ENCODE peak calls at places on chromosomes 3 and 15, in seven cellular contexts. V, J, R, C, N, E and Q are unnamed samples.

GRCh38 chr3:158107508-158108095 is 1.4 kb upstream of the SHOX2 start:
- DNase-seq in V (peak; percentile 19), J (no peak), R (no peak), C (no peak), N (no peak), E (no peak), Q (no peak)

GRCh38 chr3:45345849-45346535 is 42.4 kb upstream of the LARS2 start:
- DNase-seq in V (no peak), J (no peak), R (no peak), C (no peak), N (no peak), E (no peak), Q (no peak)

GRCh38 chr3:83894223-83894622 is 1064.6 kb upstream of the CADM2 start:
- DNase-seq in V (no peak), J (no peak), R (no peak), C (no peak), N (no peak), E (no peak), Q (no peak)

GRCh38 chr3:74663178-74663577 is 48.7 kb upstream of the CNTN3 start:
- DNase-seq in V (no peak), J (no peak), R (no peak), C (no peak), N (no peak), E (no peak), Q (no peak)

GRCh38 chr3:100536093-100536492 is 43.7 kb downstream of the TMEM45A start:
- DNase-seq in V (no peak), J (no peak), R (no peak), C (no peak), N (no peak), E (no peak), Q (no peak)

GRCh38 chr15:57288926-57289650 is 87.2 kb upstream of the CGNL1 start:
- DNase-seq in V (no peak), J (no peak), R (no peak), C (no peak), N (no peak), E (no peak), Q (no peak)

GRCh38 chr3:141402476-141403171 is 34.3 kb downstream of the ZBTB38 start:
- DNase-seq in V (peak; percentile 67), J (peak; percentile 65), R (no peak), C (peak; percentile 87), N (peak; percentile 35), E (peak; percentile 73), Q (peak; percentile 70)

GRCh38 chr15:48653913-48654630 is 8.6 kb upstream of the FBN1 start:
- DNase-seq in V (no peak), J (no peak), R (no peak), C (no peak), N (no peak), E (no peak), Q (no peak)

GRCh38 chr15:96409231-96410138 is 79.0 kb downstream of the NR2F2 start:
- DNase-seq in V (no peak), J (peak; percentile 46), R (no peak), C (peak; percentile 66), N (no peak), E (no peak), Q (no peak)

GRCh38 chr15:25727867-25728600 is 135.1 kb downstream of the ATP10A start:
- DNase-seq in V (no peak), J (no peak), R (no peak), C (no peak), N (no peak), E (no peak), Q (no peak)

GRCh38 chr3:116445291-116445841 is at the start of gene LSAMP:
- DNase-seq in V (peak; percentile 60), J (peak; percentile 81), R (no peak), C (peak; percentile 82), N (peak; percentile 87), E (peak; percentile 22), Q (no peak)

GRCh38 chr3:106810461-106810733 is 566.8 kb upstream of the CCDC54 start:
- DNase-seq in V (peak; percentile 3), J (no peak), R (no peak), C (no peak), N (no peak), E (no peak), Q (no peak)

GRCh38 chr3:129599607-129600006 is 6.9 kb downstream of the PLXND1 start:
- DNase-seq in V (peak; percentile 93), J (peak; percentile 88), R (no peak), C (peak; percentile 93), N (no peak), E (peak; percentile 75), Q (no peak)

GRCh38 chr15:66858423-66859207 is 156.6 kb downstream of the SMAD6 start:
- DNase-seq in V (no peak), J (peak; percentile 12), R (no peak), C (peak; percentile 46), N (no peak), E (no peak), Q (peak; percentile 6)

GRCh38 chr15:48360841-48361240 is 29.6 kb downstream of the DUT start:
- DNase-seq in V (peak; percentile 53), J (no peak), R (no peak), C (no peak), N (no peak), E (no peak), Q (no peak)

GRCh38 chr3:52190294-52190841 is 7.6 kb upstream of the ALAS1 start:
- DNase-seq in V (peak; percentile 20), J (no peak), R (no peak), C (no peak), N (peak; percentile 59), E (peak; percentile 66), Q (peak; percentile 40)

GRCh38 chr15:70475921-70476320 is 287.4 kb downstream of the UACA start:
- DNase-seq in V (no peak), J (no peak), R (no peak), C (no peak), N (no peak), E (no peak), Q (no peak)

GRCh38 chr3:87867001-87867400 is 191.8 kb downstream of the CGGBP1 start:
- DNase-seq in V (peak; percentile 1), J (no peak), R (no peak), C (no peak), N (no peak), E (no peak), Q (no peak)

GRCh38 chr3:9476935-9477334 is 76.7 kb downstream of the LHFPL4 start:
- DNase-seq in V (no peak), J (no peak), R (no peak), C (no peak), N (no peak), E (no peak), Q (no peak)

GRCh38 chr3:129195731-129196256 is 12.1 kb upstream of the CNBP start:
- DNase-seq in V (peak; percentile 93), J (no peak), R (no peak), C (no peak), N (peak; percentile 50), E (peak; percentile 88), Q (no peak)

GRCh38 chr3:174068035-174068434 is 670.5 kb downstream of the NLGN1 start:
- DNase-seq in V (no peak), J (no peak), R (no peak), C (no peak), N (no peak), E (no peak), Q (no peak)

GRCh38 chr15:58755350-58755749 is 5.8 kb upstream of the ADAM10 start:
- DNase-seq in V (no peak), J (no peak), R (no peak), C (no peak), N (no peak), E (no peak), Q (no peak)
- H3K27ac ChIP-seq in V (no peak overlapping the region), J (no peak overlapping the region), R (no peak overlapping the region), C (no peak overlapping the region), N (peak overlapping the region; percentile 72), E (no peak overlapping the region), Q (no peak overlapping the region)

DNA sequence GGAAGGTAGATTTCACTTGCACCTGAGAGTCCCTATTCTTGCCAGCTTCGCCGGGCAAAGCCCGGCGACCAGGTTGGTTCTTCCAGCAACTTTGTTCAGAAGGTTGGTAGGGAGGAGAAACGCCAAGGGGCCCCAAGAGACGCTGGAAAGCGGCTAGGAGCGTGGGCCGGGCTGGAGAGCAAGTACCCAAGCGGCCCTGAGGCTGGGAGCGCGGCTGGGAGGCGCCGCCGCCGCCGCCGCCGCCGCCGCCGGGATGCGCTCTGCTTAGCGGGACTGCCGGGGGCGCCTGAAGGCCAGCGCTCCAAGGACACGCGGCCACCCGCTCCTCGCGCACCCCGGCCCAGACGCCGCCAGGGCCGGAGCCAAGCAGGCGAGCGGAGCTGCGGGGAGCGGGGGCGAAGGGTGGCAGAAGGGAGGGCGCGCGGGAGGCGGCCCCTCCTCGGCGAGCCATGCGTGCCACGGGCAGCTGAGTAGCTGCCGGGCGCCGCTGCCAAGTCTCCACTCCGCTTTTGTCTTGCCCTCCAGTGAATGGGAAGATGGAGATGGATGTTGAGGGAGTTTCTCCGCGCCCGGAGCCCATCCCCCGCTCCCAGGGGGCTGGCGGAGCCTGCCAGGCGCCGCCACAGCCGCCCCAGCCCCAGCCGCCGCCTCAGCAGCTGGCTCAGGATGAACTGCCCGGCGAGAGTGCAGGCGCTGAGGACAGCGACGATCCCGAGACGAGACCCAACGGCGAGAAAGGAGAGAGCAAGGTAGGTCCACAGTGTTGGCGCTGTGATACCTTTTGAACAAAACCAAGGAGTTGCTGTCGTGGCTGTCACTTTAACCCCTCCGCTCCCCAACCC is 227.3 kb upstream of the AZI2 start:
- DNase-seq in V (peak; percentile 18), J (peak; percentile 66), R (no peak), C (peak; percentile 87), N (peak; percentile 54), E (no peak), Q (no peak)
- H3K27ac ChIP-seq in V (no peak overlapping the region), J (no peak overlapping the region), R (no peak overlapping the region), C (no peak overlapping the region), N (no peak overlapping the region), E (peak overlapping the region; percentile 47), Q (no peak overlapping the region)

GRCh38 chr15:73987646-73988045 is 4.4 kb downstream of the STOML1 start:
- DNase-seq in V (no peak), J (no peak), R (no peak), C (no peak), N (no peak), E (no peak), Q (no peak)
- H3K27ac ChIP-seq in V (peak overlapping the region; percentile 99), J (no peak overlapping the region), R (peak overlapping the region; percentile 83), C (no peak overlapping the region), N (no peak overlapping the region), E (peak overlapping the region; percentile 82), Q (peak overlapping the region; percentile 23)

DNA sequence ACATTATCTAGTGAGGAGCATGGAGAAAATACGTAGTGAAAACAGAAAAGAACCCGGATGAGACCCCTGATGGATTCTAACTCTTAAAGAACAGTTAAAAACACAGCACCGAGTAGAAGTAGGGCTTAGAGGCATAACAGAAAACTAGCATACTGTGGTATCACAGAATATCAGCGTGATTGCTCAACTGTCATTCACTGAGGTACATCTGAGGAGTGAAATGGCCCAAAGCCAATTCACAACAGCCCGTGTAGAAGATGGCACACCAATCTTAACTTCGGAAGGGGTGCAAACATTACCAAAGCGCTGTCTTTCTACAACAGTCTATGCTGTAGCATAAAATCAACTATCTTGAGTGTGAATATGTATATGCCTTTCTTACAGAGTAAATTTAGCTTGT is 1.8 kb downstream of the CLASP2 start:
- DNase-seq in V (peak; percentile 10), J (no peak), R (no peak), C (no peak), N (no peak), E (no peak), Q (no peak)
- H3K27ac ChIP-seq in V (no peak overlapping the region), J (no peak overlapping the region), R (peak overlapping the region; percentile 63), C (no peak overlapping the region), N (peak overlapping the region; percentile 51), E (no peak overlapping the region), Q (no peak overlapping the region)

GRCh38 chr15:80706161-80706560 is 11.1 kb downstream of the ABHD17C start:
- DNase-seq in V (no peak), J (no peak), R (no peak), C (no peak), N (no peak), E (no peak), Q (no peak)
- H3K27ac ChIP-seq in V (peak overlapping the region; percentile 24), J (no peak overlapping the region), R (no peak overlapping the region), C (no peak overlapping the region), N (no peak overlapping the region), E (no peak overlapping the region), Q (no peak overlapping the region)